ENCODE peak calls at places on chromosomes 4 and X, in six cellular contexts. U is ovary, M is MM.1S, W is testis, O is H9, Y is GM23338. N is an unnamed sample. For H3K4me1, the result is how much of the 10 kb centered on the place peaks cover.

GRCh38 chrX:53284684-53285447 is 3.5 kb upstream of the IQSEC2 start:
- DNase-seq in U (peak), M (peak), W (peak), O (peak), Y (peak), N (peak)

GRCh38 chr4:20311863-20312262 is 60.2 kb downstream of the SLIT2 start:
- DNase-seq in U (no peak), M (peak), W (no peak), O (no peak), Y (no peak), N (no peak)

GRCh38 chr4:6943870-6944195 is 34.2 kb downstream of the TBC1D14 start:
- DNase-seq in U (no peak), M (no peak), W (no peak), O (no peak), Y (no peak), N (no peak)

GRCh38 chrX:144219035-144219434 is 335.2 kb downstream of the UBE2NL start:
- DNase-seq in U (no peak), M (no peak), W (no peak), O (peak), Y (no peak), N (no peak)

GRCh38 chrX:13472975-13473665 is 96.3 kb upstream of the EGFL6 start:
- DNase-seq in U (no peak), M (no peak), W (no peak), O (no peak), Y (no peak), N (no peak)

GRCh38 chrX:151505796-151506195 is 57.7 kb upstream of the PASD1 start:
- DNase-seq in U (no peak), M (no peak), W (peak), O (no peak), Y (peak), N (no peak)

GRCh38 chrX:132714913-132715312 is 226.1 kb upstream of the MBNL3 start:
- DNase-seq in U (no peak), M (no peak), W (no peak), O (no peak), Y (no peak), N (no peak)

GRCh38 chrX:28850955-28851354 is 263.7 kb downstream of the IL1RAPL1 start:
- DNase-seq in U (no peak), M (no peak), W (no peak), O (no peak), Y (no peak), N (no peak)

GRCh38 chr4:53558061-53558801 is 33.1 kb downstream of the LNX1 start:
- DNase-seq in U (no peak), M (no peak), W (no peak), O (no peak), Y (peak), N (no peak)

GRCh38 chr4:16048639-16049448 is 35.0 kb downstream of the PROM1 start:
- DNase-seq in U (no peak), M (no peak), W (no peak), O (no peak), Y (no peak), N (no peak)

GRCh38 chr4:78864405-78865024 is 74.7 kb downstream of the PAQR3 start:
- DNase-seq in U (no peak), M (peak), W (no peak), O (no peak), Y (peak), N (no peak)

GRCh38 chr4:2057382-2058065 is 1.6 kb upstream of the NAT8L start:
- DNase-seq in U (no peak), M (no peak), W (no peak), O (no peak), Y (no peak), N (no peak)

GRCh38 chrX:2313864-2314646 is 186.7 kb downstream of the DHRSX start:
- DNase-seq in U (no peak), M (no peak), W (no peak), O (no peak), Y (no peak), N (no peak)

GRCh38 chr4:158771776-158772175 is 3.0 kb downstream of the FNIP2 start:
- DNase-seq in U (no peak), M (no peak), W (no peak), O (no peak), Y (no peak), N (no peak)

GRCh38 chr4:78058591-78059523 is 1.7 kb downstream of the FRAS1 start:
- DNase-seq in U (peak), M (peak), W (peak), O (peak), Y (peak), N (peak)

GRCh38 chr4:168884251-168885124 is 125.6 kb downstream of the CBR4 start:
- DNase-seq in U (no peak), M (no peak), W (no peak), O (no peak), Y (no peak), N (no peak)
- H3K4me1 ChIP-seq in U (under half), M (under half), W (under half), O (under half), Y (under half), N (half or more)

DNA sequence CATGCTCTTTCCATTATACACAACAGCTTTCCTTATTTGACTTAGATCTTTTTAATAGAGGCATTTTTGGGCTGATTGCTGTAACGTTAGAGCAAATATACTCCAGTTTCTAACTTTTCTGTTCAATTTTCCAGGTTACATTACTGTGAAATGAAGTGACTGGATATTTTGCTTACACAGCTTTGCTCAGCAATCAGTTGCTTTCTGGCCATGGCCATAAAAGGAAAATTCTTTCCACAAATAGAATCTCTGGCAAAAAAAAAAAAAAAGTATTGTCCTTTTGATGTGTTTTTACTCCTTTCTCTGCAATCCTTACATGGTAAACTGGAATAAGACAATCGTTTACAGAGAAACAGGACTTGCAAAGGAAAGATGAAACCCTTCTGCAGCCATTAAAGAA is 146.3 kb downstream of the PCDH7 start:
- DNase-seq in U (no peak), M (no peak), W (no peak), O (no peak), Y (no peak), N (no peak)
- H3K27ac ChIP-seq in U (no peak), M (peak), W (no peak), O (no peak), Y (no peak), N (no peak)

GRCh38 chr4:85370400-85371032 is 104.4 kb upstream of the ARHGAP24 start:
- DNase-seq in U (no peak), M (peak), W (peak), O (peak), Y (peak), N (peak)

GRCh38 chr4:85368240-85368639 is 106.7 kb upstream of the ARHGAP24 start:
- DNase-seq in U (no peak), M (no peak), W (no peak), O (no peak), Y (peak), N (no peak)

GRCh38 chr4:85368932-85369331 is 106.0 kb upstream of the ARHGAP24 start:
- DNase-seq in U (no peak), M (no peak), W (no peak), O (no peak), Y (no peak), N (no peak)

GRCh38 chr4:85367815-85368214 is 107.1 kb upstream of the ARHGAP24 start:
- DNase-seq in U (no peak), M (no peak), W (no peak), O (no peak), Y (peak), N (no peak)

GRCh38 chr4:85369703-85370380 is 105.1 kb upstream of the ARHGAP24 start:
- DNase-seq in U (no peak), M (no peak), W (no peak), O (no peak), Y (no peak), N (no peak)
- TF ChIP-seq CTCF in U (no peak), M (no peak), W (no peak), O (no peak), Y (no peak), N (no peak)

DNA sequence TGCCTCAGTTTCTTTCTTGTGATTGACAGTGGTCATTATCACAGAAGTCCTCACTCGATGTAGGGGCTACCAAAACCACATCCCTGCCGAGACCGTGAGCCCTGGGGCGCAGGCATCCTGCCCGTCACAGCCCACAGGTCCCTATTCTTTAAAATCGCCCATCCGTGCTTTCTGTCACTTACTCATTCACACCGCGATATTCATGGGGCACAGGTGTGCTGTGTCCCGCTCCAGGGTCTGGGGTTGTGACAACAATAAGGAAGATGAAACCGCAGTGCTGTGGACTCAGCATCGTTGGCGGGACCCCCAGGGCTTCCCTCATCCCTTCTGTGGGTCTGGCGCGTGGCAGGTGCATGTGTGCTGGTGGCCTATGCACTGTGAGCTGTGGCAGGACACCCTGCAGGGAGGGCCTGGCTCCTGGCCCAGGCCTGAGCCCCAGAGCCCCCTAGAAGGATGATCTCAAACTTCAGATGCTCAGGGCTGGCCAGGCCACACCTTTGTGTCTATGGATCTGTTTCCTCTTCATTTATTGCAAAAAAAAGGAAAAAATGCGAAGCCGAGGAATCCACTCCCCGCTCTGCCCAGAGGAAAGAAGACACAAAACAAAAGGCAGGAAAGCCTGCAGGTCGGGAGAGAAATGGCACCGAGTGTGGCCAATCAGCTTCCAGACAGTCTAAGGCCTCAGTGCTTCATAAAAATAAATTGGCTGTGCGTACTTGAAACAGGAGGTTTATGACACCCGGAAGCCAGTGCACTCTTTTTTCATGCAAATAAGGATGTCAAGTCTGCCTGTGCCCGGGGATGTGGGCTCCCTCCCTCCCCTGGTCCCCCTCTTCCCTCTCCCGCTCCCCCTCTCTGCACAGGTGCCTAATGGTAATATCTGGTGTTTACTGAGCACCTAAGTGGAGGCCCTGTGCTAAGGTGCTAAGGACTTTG is 109.5 kb upstream of the ADRA2C start:
- DNase-seq in U (no peak), M (no peak), W (no peak), O (no peak), Y (no peak), N (no peak)
- H3K4me1 ChIP-seq in U (under half), M (under half), W (under half), O (under half), Y (under half), N (under half)

N was measured in psoas muscle.